ENCODE peak calls at places on chromosome 12, in six cellular contexts. F is uterus, J is brain microvascular endothelial cell, K is osteoblast, O is AG10803, Z is HCT116. C is an unnamed sample.

GRCh38 chr12:124463341-124463861 is 104.0 kb downstream of the NCOR2 start:
- DNase-seq in Z (no peak), J (no peak), F (no peak), O (no peak), K (no peak), C (no peak)

GRCh38 chr12:57368349-57369095 is 62.3 kb downstream of the R3HDM2 start:
- DNase-seq in O (peak; percentile 13), Z (no peak), K (peak; percentile 65), J (no peak), F (no peak), C (no peak)

GRCh38 chr12:3038166-3038565 is 39.0 kb upstream of the TSPAN9 start:
- DNase-seq in F (no peak), K (peak; percentile 79), O (no peak), Z (no peak), J (no peak), C (no peak)

GRCh38 chr12:46402451-46402850 is 29.9 kb upstream of the SLC38A2 start:
- DNase-seq in O (peak; percentile 97), F (peak; percentile 75), K (peak; percentile 82), J (no peak), Z (no peak), C (peak; percentile 94)

GRCh38 chr12:16389594-16389993 is 42.1 kb downstream of the MGST1 start:
- DNase-seq in K (peak; percentile 13), J (peak; percentile 56), O (peak; percentile 62), Z (no peak), F (no peak), C (peak; percentile 90)

GRCh38 chr12:76649091-76649490 is 89.5 kb upstream of the OSBPL8 start:
- DNase-seq in K (no peak), J (no peak), Z (no peak), O (no peak), F (no peak), C (no peak)

GRCh38 chr12:14243941-14244340 is 121.5 kb upstream of the ATF7IP start:
- DNase-seq in Z (no peak), F (no peak), O (no peak), K (no peak), J (no peak), C (no peak)

GRCh38 chr12:110004598-110004997 is 5.4 kb downstream of the ANKRD13A start:
- DNase-seq in F (no peak), K (no peak), Z (no peak), J (no peak), O (no peak), C (no peak)

GRCh38 chr12:2291182-2291832 is 238.5 kb downstream of the CACNA1C start:
- DNase-seq in Z (peak; percentile 52), O (no peak), K (no peak), J (peak; percentile 23), F (no peak), C (no peak)

GRCh38 chr12:54164402-54165145 is 24.2 kb downstream of the SMUG1 start:
- DNase-seq in O (no peak), K (peak; percentile 15), J (no peak), Z (no peak), F (no peak), C (no peak)

GRCh38 chr12:14283489-14284144 is 81.9 kb upstream of the ATF7IP start:
- DNase-seq in J (no peak), O (no peak), F (no peak), K (no peak), Z (no peak), C (no peak)

GRCh38 chr12:19131020-19131431 is 1.5 kb downstream of the PLEKHA5 start:
- DNase-seq in J (no peak), K (peak; percentile 84), F (no peak), Z (peak; percentile 6), O (peak; percentile 46), C (no peak)

GRCh38 chr12:42763682-42764081 is 174.1 kb upstream of the PRICKLE1 start:
- DNase-seq in J (no peak), Z (no peak), O (no peak), K (no peak), F (no peak), C (no peak)

GRCh38 chr12:25959069-25959961 is 833 bp downstream of the RASSF8 start:
- DNase-seq in J (peak; percentile 80), Z (no peak), K (peak; percentile 91), O (peak; percentile 92), F (peak; percentile 71), C (peak; percentile 64)

GRCh38 chr12:96218989-96219678 is 25.0 kb downstream of the ELK3 start:
- DNase-seq in F (no peak), J (no peak), Z (no peak), O (no peak), K (no peak), C (no peak)
- H3K4me3 ChIP-seq in F (no peak overlapping the region), J (no peak overlapping the region), Z (peak overlapping the region; percentile 33), O (peak overlapping the region; percentile 17), K (peak overlapping the region; percentile 20), C (no peak overlapping the region)

DNA sequence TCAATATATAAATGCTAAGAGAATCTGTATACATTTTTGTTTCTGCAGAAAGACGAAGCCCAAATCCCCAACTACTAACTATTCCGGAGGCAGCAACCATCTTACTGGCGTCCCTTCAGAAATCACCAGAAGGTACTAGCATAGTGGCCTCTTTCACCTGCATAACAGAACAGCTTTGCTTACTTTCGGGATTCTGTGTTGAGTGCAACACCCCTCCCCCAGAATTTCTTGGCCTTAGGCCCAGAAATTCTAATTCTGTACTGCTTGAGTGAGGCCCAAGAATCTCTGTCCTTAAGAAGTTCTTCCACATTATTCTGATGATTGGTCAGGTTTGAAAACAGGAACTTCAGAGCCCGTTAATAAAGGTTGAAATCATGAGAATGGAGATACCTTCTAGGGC is 2.9 kb downstream of the SPX start:
- DNase-seq in F (no peak), K (no peak), J (no peak), O (no peak), Z (no peak), C (no peak)
- H3K4me3 ChIP-seq in F (no peak overlapping the region), K (no peak overlapping the region), J (no peak overlapping the region), O (no peak overlapping the region), Z (no peak overlapping the region), C (no peak overlapping the region)

DNA sequence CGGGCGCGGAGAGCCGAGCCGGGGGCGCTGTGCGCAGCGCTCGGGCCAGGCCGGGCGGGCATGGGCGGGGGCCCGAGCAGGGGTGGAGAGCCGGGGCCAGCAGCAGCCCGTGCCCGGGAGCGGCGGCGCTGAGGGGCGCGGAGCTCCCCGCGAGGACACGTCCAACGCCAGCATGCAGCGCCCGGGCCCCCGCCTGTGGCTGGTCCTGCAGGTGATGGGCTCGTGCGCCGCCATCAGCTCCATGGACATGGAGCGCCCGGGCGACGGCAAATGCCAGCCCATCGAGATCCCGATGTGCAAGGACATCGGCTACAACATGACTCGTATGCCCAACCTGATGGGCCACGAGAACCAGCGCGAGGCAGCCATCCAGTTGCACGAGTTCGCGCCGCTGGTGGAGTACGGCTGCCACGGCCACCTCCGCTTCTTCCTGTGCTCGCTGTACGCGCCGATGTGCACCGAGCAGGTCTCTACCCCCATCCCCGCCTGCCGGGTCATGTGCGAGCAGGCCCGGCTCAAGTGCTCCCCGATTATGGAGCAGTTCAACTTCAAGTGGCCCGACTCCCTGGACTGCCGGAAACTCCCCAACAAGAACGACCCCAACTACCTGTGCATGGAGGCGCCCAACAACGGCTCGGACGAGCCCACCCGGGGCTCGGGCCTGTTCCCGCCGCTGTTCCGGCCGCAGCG is 652 bp downstream of the FZD10 start:
- DNase-seq in Z (no peak), F (no peak), J (no peak), K (no peak), O (no peak), C (no peak)
- H3K4me3 ChIP-seq in Z (no peak overlapping the region), F (peak overlapping the region; percentile 38), J (no peak overlapping the region), K (no peak overlapping the region), O (no peak overlapping the region), C (peak overlapping the region; percentile 33)

GRCh38 chr12:58530421-58531067 is 389.8 kb downstream of the LRIG3 start:
- DNase-seq in O (peak; percentile 86), F (no peak), Z (no peak), K (no peak), J (no peak), C (peak; percentile 53)
- H3K4me3 ChIP-seq in O (peak overlapping the region; percentile 20), F (no peak overlapping the region), Z (no peak overlapping the region), K (peak overlapping the region; percentile 44), J (peak overlapping the region; percentile 4), C (no peak overlapping the region)

GRCh38 chr12:11722071-11722470 is 72.6 kb downstream of the ETV6 start:
- DNase-seq in J (no peak), F (no peak), O (no peak), K (no peak), Z (no peak), C (no peak)

GRCh38 chr12:11723993-11724392 is 74.5 kb downstream of the ETV6 start:
- DNase-seq in O (no peak), Z (no peak), J (no peak), K (no peak), F (no peak), C (no peak)

GRCh38 chr12:11725616-11726015 is 76.1 kb downstream of the ETV6 start:
- DNase-seq in O (no peak), K (no peak), Z (no peak), F (no peak), J (no peak), C (no peak)

GRCh38 chr12:11724888-11725310 is 75.4 kb downstream of the ETV6 start:
- DNase-seq in J (no peak), K (no peak), Z (no peak), F (no peak), O (peak; percentile 61), C (no peak)

GRCh38 chr12:11722578-11723138 is 73.2 kb downstream of the ETV6 start:
- DNase-seq in F (no peak), O (no peak), Z (no peak), K (no peak), J (no peak), C (no peak)
- H3K4me3 ChIP-seq in F (no peak overlapping the region), O (no peak overlapping the region), Z (no peak overlapping the region), K (no peak overlapping the region), J (no peak overlapping the region), C (no peak overlapping the region)

GRCh38 chr12:104218935-104219334 is 3.4 kb downstream of the TXNRD1 start:
- DNase-seq in O (peak; percentile 30), Z (peak; percentile 19), F (no peak), K (peak; percentile 10), J (peak; percentile 59), C (no peak)

GRCh38 chr12:104216461-104217058 is 981 bp downstream of the TXNRD1 start:
- DNase-seq in K (peak; percentile 76), Z (no peak), F (no peak), J (no peak), O (no peak), C (no peak)

GRCh38 chr12:104219908-104220404 is 4.4 kb downstream of the TXNRD1 start:
- DNase-seq in J (peak; percentile 82), O (peak; percentile 70), K (peak; percentile 82), F (no peak), Z (peak; percentile 97), C (peak; percentile 54)

GRCh38 chr12:104220931-104221330 is 5.4 kb downstream of the TXNRD1 start:
- DNase-seq in K (no peak), Z (no peak), O (no peak), J (no peak), F (no peak), C (no peak)

GRCh38 chr12:104219361-104219892 is 3.8 kb downstream of the TXNRD1 start:
- DNase-seq in J (peak; percentile 86), Z (peak; percentile 83), O (peak; percentile 99), F (no peak), K (peak; percentile 87), C (peak; percentile 91)
- H3K4me3 ChIP-seq in J (no peak overlapping the region), Z (no peak overlapping the region), O (no peak overlapping the region), F (no peak overlapping the region), K (peak overlapping the region; percentile 12), C (no peak overlapping the region)